ENCODE peak calls at places on chromosomes 6 and 20, in four cellular contexts. X, F, K and Z are unnamed samples.

GRCh38 chr6:145067430-145067829 is 667.9 kb downstream of the EPM2A start:
- DNase-seq in X (no peak), F (no peak), K (no peak), Z (no peak)

GRCh38 chr6:119090256-119090655 is 11.8 kb upstream of the FAM184A start:
- DNase-seq in X (no peak), F (no peak), K (no peak), Z (no peak)

GRCh38 chr6:81263531-81264168 is 488.8 kb downstream of the TENT5A start:
- DNase-seq in X (no peak), F (no peak), K (no peak), Z (no peak)

GRCh38 chr20:13525225-13525940 is 113.3 kb downstream of the TASP1 start:
- DNase-seq in X (no peak), F (peak), K (no peak), Z (no peak)

GRCh38 chr6:145816392-145816791 is 1.8 kb upstream of the FBXO30 start:
- DNase-seq in X (no peak), F (no peak), K (no peak), Z (no peak)

GRCh38 chr6:167207527-167207926 is 49.7 kb upstream of the GPR31 start:
- DNase-seq in X (no peak), F (no peak), K (no peak), Z (no peak)

GRCh38 chr6:3610206-3610605 is 141.3 kb downstream of the PXDC1 start:
- DNase-seq in X (no peak), F (no peak), K (no peak), Z (no peak)

GRCh38 chr20:41175201-41175651 is 37.9 kb downstream of the PLCG1 start:
- DNase-seq in X (no peak), F (no peak), K (no peak), Z (peak)

GRCh38 chr6:169937389-169938261 is 186.2 kb downstream of the ERMARD start:
- DNase-seq in X (no peak), F (no peak), K (no peak), Z (no peak)

GRCh38 chr6:116557863-116558262 is 4.3 kb downstream of the CALHM4 start:
- DNase-seq in X (no peak), F (peak), K (no peak), Z (no peak)

GRCh38 chr6:163702736-163703135 is 288.2 kb downstream of the QKI start:
- DNase-seq in X (no peak), F (no peak), K (no peak), Z (no peak)

GRCh38 chr6:29744131-29744530 is 20.9 kb downstream of the HLA-F start:
- DNase-seq in X (no peak), F (no peak), K (no peak), Z (no peak)

GRCh38 chr20:21361266-21361665 is 36.1 kb downstream of the NKX2-4 start:
- DNase-seq in X (no peak), F (no peak), K (no peak), Z (no peak)

GRCh38 chr20:59749293-59749680 is 144.9 kb downstream of the PHACTR3 start:
- DNase-seq in X (no peak), F (no peak), K (no peak), Z (no peak)

GRCh38 chr6:129510930-129511329 is 199.0 kb downstream of the ARHGAP18 start:
- DNase-seq in X (no peak), F (no peak), K (no peak), Z (no peak)

GRCh38 chr6:125507987-125508655 is 206.4 kb upstream of the HDDC2 start:
- DNase-seq in X (no peak), F (peak), K (no peak), Z (no peak)

GRCh38 chr20:10982692-10983091 is 308.9 kb upstream of the JAG1 start:
- DNase-seq in X (no peak), F (peak), K (peak), Z (no peak)

GRCh38 chr6:111813247-111814162 is 59.7 kb downstream of the FYN start:
- DNase-seq in X (no peak), F (no peak), K (no peak), Z (no peak)

GRCh38 chr6:20631525-20631924 is 97.3 kb downstream of the CDKAL1 start:
- DNase-seq in X (no peak), F (no peak), K (no peak), Z (no peak)

GRCh38 chr20:20010639-20011500 is 6.3 kb upstream of the NAA20 start:
- DNase-seq in X (no peak), F (peak), K (no peak), Z (no peak)

GRCh38 chr6:135144678-135145508 is 36.2 kb upstream of the MYB start:
- DNase-seq in X (no peak), F (peak), K (no peak), Z (no peak)

GRCh38 chr6:125842091-125842626 is 51.4 kb downstream of the NCOA7 start:
- DNase-seq in X (no peak), F (no peak), K (no peak), Z (no peak)

GRCh38 chr20:6360766-6361165 is 237.9 kb upstream of the FERMT1 start:
- DNase-seq in X (no peak), F (no peak), K (no peak), Z (no peak)

GRCh38 chr6:77455271-77455670 is 8.0 kb downstream of the HTR1B start:
- DNase-seq in X (no peak), F (no peak), K (no peak), Z (no peak)

GRCh38 chr6:154683756-154684523 is 49.3 kb upstream of the SCAF8 start:
- DNase-seq in X (peak), F (no peak), K (no peak), Z (no peak)

GRCh38 chr20:41169184-41169690 is 31.9 kb downstream of the PLCG1 start:
- DNase-seq in X (no peak), F (no peak), K (no peak), Z (no peak)

GRCh38 chr20:23596856-23597255 is 8.9 kb downstream of the CST9 start:
- DNase-seq in X (no peak), F (no peak), K (no peak), Z (no peak)

GRCh38 chr6:29516108-29516507 is 28.4 kb upstream of the MAS1L start:
- DNase-seq in X (no peak), F (no peak), K (no peak), Z (no peak)

GRCh38 chr6:144149558-144149893 is 791 bp upstream of the STX11 start:
- DNase-seq in X (no peak), F (no peak), K (no peak), Z (no peak)

GRCh38 chr6:144159727-144160126 is 9.4 kb downstream of the STX11 start:
- DNase-seq in X (no peak), F (no peak), K (no peak), Z (no peak)

GRCh38 chr6:169014681-169015080 is 239.0 kb downstream of the THBS2 start:
- DNase-seq in X (no peak), F (no peak), K (no peak), Z (no peak)

GRCh38 chr6:3965071-3965718 is 113.7 kb downstream of the FAM217A start:
- DNase-seq in X (no peak), F (no peak), K (no peak), Z (no peak)

GRCh38 chr6:166707045-166707444 is 80.0 kb upstream of the RPS6KA2 start:
- DNase-seq in X (no peak), F (peak), K (peak), Z (peak)

GRCh38 chr6:209432-210103 is 82.7 kb upstream of the DUSP22 start:
- DNase-seq in X (peak), F (no peak), K (no peak), Z (no peak)
- TF ChIP-seq ATF2 in X (peak), F (no peak), K (no peak), Z (no peak)

GRCh38 chr6:105536961-105537360 is 134.1 kb upstream of the PREP start:
- DNase-seq in X (no peak), F (no peak), K (no peak), Z (no peak)
- TF ChIP-seq ATF2 in X (no peak), F (no peak), K (no peak), Z (no peak)

GRCh38 chr6:10759312-10759839 is 11.8 kb downstream of the TMEM14B start:
- DNase-seq in X (no peak), F (peak), K (no peak), Z (no peak)
- TF ChIP-seq ATF2 in X (no peak), F (no peak), K (no peak), Z (no peak)

GRCh38 chr6:505374-505773 is 113.8 kb downstream of the IRF4 start:
- DNase-seq in X (no peak), F (no peak), K (no peak), Z (no peak)
- TF ChIP-seq ATF2 in X (no peak), F (no peak), K (no peak), Z (no peak)

GRCh38 chr6:150345786-150346185 is 23.0 kb upstream of the IYD start:
- DNase-seq in X (no peak), F (no peak), K (no peak), Z (no peak)

GRCh38 chr6:150347845-150348244 is 21.0 kb upstream of the IYD start:
- DNase-seq in X (peak), F (no peak), K (no peak), Z (no peak)

GRCh38 chr6:150342126-150342525 is 26.7 kb upstream of the IYD start:
- DNase-seq in X (no peak), F (no peak), K (no peak), Z (no peak)

GRCh38 chr6:150346346-150346745 is 22.5 kb upstream of the IYD start:
- DNase-seq in X (no peak), F (no peak), K (no peak), Z (no peak)

DNA sequence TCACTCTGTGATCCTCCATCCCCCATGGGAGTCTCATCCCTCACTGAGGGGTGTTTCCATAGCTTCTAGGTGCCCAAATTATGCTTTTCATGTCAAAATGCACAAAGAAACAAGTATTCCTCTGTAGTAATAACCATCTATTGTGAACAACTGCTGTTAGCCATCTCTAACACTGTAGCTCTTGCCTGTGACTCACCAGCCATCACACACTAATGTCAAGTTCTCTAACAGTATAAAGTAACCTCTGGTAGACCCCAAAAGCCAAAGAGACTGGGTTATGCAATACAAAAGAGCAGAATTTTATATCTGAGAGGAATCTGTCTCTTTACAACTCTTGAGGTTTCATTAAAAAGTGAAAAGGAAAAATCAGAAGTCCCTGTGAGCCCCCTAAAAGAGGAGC is 25.4 kb upstream of the IYD start:
- DNase-seq in X (no peak), F (no peak), K (no peak), Z (no peak)
- TF ChIP-seq ATF2 in X (no peak), F (no peak), K (no peak), Z (no peak)

GRCh38 chr20:32539063-32539816 is 45.9 kb downstream of the NOL4L start:
- DNase-seq in X (no peak), F (no peak), K (no peak), Z (no peak)

GRCh38 chr20:32536861-32537656 is 48.1 kb downstream of the NOL4L start:
- DNase-seq in X (no peak), F (no peak), K (no peak), Z (peak)

GRCh38 chr20:32537657-32538525 is 47.2 kb downstream of the NOL4L start:
- DNase-seq in X (no peak), F (no peak), K (no peak), Z (peak)

GRCh38 chr20:32539817-32540675 is 45.1 kb downstream of the NOL4L start:
- DNase-seq in X (no peak), F (peak), K (no peak), Z (no peak)

GRCh38 chr20:32538526-32538918 is 46.6 kb downstream of the NOL4L start:
- DNase-seq in X (no peak), F (no peak), K (no peak), Z (peak)
- TF ChIP-seq ATF2 in X (no peak), F (no peak), K (no peak), Z (no peak)

DNA sequence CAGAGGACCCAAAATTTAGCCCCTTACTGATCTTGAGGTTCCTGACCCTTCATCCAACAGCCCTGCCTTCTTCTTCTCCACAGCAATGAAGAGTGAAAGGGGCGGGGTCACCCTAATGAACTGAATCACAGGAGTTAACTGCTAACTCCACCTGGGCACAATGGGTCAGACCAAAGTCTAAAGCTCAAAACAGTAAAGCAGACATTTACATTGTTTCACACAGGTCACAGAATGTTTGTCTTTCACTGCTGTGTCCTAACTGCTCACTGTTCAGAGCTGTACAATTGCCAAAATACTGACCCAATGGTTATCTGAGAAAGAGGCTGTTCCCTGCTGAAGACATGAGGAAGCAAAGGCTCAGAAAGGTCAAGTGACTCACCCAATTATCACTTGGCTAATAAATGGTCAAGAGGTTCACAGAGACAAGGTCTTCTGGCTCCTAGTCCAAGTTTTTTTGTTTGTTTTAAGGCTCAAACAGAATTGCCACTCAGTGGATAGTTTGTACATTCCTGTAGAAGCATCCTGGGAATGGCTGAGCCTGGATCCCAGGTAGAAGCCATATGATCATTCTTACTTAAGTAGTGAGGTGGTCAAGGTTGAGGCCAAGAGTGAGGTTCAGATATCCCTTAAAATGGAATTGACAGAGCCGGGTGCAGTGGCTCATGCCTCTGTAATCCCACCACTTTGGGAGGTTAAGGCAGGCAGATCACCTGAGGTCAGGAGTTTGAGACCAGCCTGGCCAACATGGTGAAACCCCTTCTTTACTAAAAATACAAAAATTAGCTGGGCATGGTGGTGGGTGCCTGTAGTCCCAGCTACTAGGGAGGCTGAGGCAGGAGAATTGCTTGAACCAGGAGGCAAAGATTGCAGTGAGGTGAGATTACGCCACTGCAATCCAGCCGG is 35.1 kb upstream of the FAM83C start:
- DNase-seq in X (no peak), F (peak), K (no peak), Z (no peak)
- TF ChIP-seq ATF2 in X (no peak), F (peak), K (no peak), Z (no peak)

GRCh38 chr6:127464161-127464880 is 5.1 kb upstream of the KIAA0408 start:
- DNase-seq in X (no peak), F (no peak), K (no peak), Z (no peak)

GRCh38 chr6:127464881-127465459 is 5.8 kb upstream of the KIAA0408 start:
- DNase-seq in X (no peak), F (peak), K (no peak), Z (peak)

GRCh38 chr6:127462391-127462790 is 3.2 kb upstream of the KIAA0408 start:
- DNase-seq in X (no peak), F (no peak), K (no peak), Z (no peak)

GRCh38 chr6:127460465-127460864 is 1.3 kb upstream of the KIAA0408 start:
- DNase-seq in X (no peak), F (no peak), K (no peak), Z (no peak)

DNA sequence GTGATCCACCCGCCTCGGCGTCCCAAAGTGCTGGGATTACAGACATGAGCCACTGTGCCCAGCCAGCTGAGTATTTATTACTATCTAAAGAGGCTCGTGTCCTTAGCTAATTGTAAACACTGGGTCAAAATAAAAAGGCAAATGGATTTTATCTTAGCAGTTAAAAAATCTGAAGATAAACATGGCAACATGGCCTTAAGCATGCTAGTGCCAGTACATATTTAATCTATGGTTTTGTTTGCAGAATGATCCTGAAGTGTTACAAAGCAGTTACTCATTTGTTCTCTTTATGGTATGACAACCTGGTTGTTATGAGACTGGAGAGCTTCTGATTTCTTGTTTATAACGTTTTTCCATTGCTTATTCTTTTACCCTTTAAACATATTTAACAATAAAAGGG is 3.9 kb upstream of the KIAA0408 start:
- DNase-seq in X (no peak), F (no peak), K (no peak), Z (no peak)
- TF ChIP-seq ATF2 in X (no peak), F (no peak), K (no peak), Z (no peak)

GRCh38 chr6:133240511-133241087 is 558 bp upstream of the EYA4 start:
- DNase-seq in X (no peak), F (no peak), K (no peak), Z (peak)

GRCh38 chr6:133235219-133235618 is 5.9 kb upstream of the EYA4 start:
- DNase-seq in X (no peak), F (no peak), K (no peak), Z (no peak)

GRCh38 chr6:133241088-133241900 is at the start of gene EYA4:
- DNase-seq in X (no peak), F (no peak), K (no peak), Z (peak)

GRCh38 chr6:133241901-133242760 is 974 bp downstream of the EYA4 start:
- DNase-seq in X (no peak), F (no peak), K (no peak), Z (peak)

DNA sequence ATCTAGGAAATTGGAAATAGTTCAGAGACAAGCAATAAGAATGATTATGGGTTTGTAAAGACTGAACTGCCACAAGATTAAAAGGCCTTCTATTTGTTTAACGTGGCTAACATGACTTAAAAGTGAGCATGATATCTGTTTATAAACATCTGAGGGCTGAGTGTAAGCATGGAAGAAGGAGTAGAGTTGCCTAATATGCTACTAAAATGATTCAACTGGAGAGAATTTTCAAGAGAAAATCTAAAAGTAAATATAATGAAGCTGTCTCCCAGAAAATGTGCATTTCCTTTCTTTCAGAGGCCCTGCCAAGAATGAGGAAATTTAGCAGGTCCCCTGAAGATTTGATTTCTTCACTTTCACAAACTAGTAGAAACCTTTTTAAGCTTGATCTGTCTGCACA is 4.3 kb upstream of the EYA4 start:
- DNase-seq in X (no peak), F (no peak), K (no peak), Z (no peak)
- TF ChIP-seq ATF2 in X (no peak), F (no peak), K (no peak), Z (no peak)

GRCh38 chr20:1711266-1711665 is 53.7 kb upstream of the SIRPG start:
- DNase-seq in X (no peak), F (no peak), K (no peak), Z (no peak)
- TF ChIP-seq ATF2 in X (no peak), F (no peak), K (no peak), Z (no peak)